ENCODE peak calls at places on chromosomes 2 and 18, in seven cellular contexts. Z, W, A, K, D, N and Y are unnamed samples.

GRCh38 chr2:197888322-197888721 is 83.9 kb downstream of the PLCL1 start:
- DNase-seq in Z (no peak), W (no peak), A (no peak), K (no peak), D (no peak), N (no peak), Y (no peak)

GRCh38 chr2:162067596-162067995 is 6.4 kb downstream of the DPP4 start:
- DNase-seq in Z (no peak), W (no peak), A (no peak), K (no peak), D (no peak), N (no peak), Y (no peak)

GRCh38 chr2:158688722-158689121 is 106.4 kb upstream of the DAPL1 start:
- DNase-seq in Z (no peak), W (no peak), A (no peak), K (peak; percentile 47), D (no peak), N (peak; percentile 64), Y (no peak)

GRCh38 chr2:101307950-101308431 is 510 bp downstream of the RNF149 start:
- DNase-seq in Z (peak; percentile 33), W (peak; percentile 39), A (peak; percentile 57), K (no peak), D (peak; percentile 28), N (peak; percentile 20), Y (peak; percentile 67)

GRCh38 chr2:231900486-231900942 is 25.7 kb downstream of the NPPC start:
- DNase-seq in Z (peak; percentile 84), W (peak; percentile 89), A (peak; percentile 84), K (peak; percentile 55), D (peak; percentile 53), N (no peak), Y (peak; percentile 90)

GRCh38 chr2:23533014-23533730 is 148.2 kb downstream of the KLHL29 start:
- DNase-seq in Z (no peak), W (no peak), A (no peak), K (no peak), D (no peak), N (no peak), Y (no peak)

GRCh38 chr2:152638590-152638989 is 78.7 kb downstream of the PRPF40A start:
- DNase-seq in Z (no peak), W (no peak), A (no peak), K (no peak), D (no peak), N (no peak), Y (no peak)

GRCh38 chr18:68919900-68920299 is 122.0 kb downstream of the CCDC102B start:
- DNase-seq in Z (no peak), W (no peak), A (no peak), K (no peak), D (no peak), N (no peak), Y (no peak)

GRCh38 chr2:64404002-64404731 is 49.8 kb upstream of the LGALSL start:
- DNase-seq in Z (peak; percentile 79), W (peak; percentile 86), A (peak; percentile 87), K (peak; percentile 35), D (peak; percentile 73), N (no peak), Y (peak; percentile 89)

GRCh38 chr2:44301111-44301510 is 25.8 kb downstream of the SLC3A1 start:
- DNase-seq in Z (no peak), W (no peak), A (no peak), K (no peak), D (no peak), N (no peak), Y (no peak)

DNA sequence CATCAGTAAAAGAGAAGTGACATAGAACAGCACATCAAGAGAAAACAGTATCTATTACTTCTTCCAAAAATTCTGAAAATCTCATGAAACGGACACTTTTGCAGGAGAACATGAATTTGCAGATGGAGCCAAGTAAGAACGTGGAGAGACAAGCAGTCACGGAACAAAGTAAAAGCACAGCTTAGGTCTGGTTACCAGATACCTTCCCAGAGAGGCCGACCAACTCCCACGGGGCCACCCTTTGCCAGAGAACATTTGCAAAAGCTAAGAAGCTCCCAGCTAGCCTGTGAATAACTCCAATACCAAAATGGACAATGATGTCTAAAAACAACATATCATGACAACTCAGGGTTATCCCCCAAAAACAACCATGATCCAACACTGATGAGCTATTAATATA is 38.9 kb downstream of the THAP4 start:
- DNase-seq in Z (no peak), W (no peak), A (no peak), K (no peak), D (no peak), N (no peak), Y (no peak)
- H3K27ac ChIP-seq in Z (no peak overlapping the region), W (no peak overlapping the region), A (no peak overlapping the region), K (no peak overlapping the region), D (no peak overlapping the region), N (no peak overlapping the region), Y (no peak overlapping the region)

GRCh38 chr2:136019825-136020224 is 34.4 kb upstream of the DARS1 start:
- DNase-seq in Z (no peak), W (no peak), A (no peak), K (no peak), D (no peak), N (no peak), Y (no peak)
- H3K27ac ChIP-seq in Z (no peak overlapping the region), W (no peak overlapping the region), A (no peak overlapping the region), K (no peak overlapping the region), D (peak overlapping the region; percentile 43), N (no peak overlapping the region), Y (no peak overlapping the region)

GRCh38 chr2:86593266-86593665 is 30.0 kb upstream of the CHMP3 start:
- DNase-seq in Z (no peak), W (no peak), A (no peak), K (no peak), D (no peak), N (no peak), Y (no peak)

GRCh38 chr2:86596118-86596517 is 27.5 kb downstream of the RNF103 start:
- DNase-seq in Z (no peak), W (no peak), A (no peak), K (no peak), D (no peak), N (no peak), Y (no peak)

GRCh38 chr2:86592547-86593230 is 29.4 kb upstream of the CHMP3 start:
- DNase-seq in Z (no peak), W (no peak), A (peak; percentile 27), K (peak; percentile 21), D (no peak), N (no peak), Y (no peak)
- H3K27ac ChIP-seq in Z (peak overlapping the region; percentile 40), W (no peak overlapping the region), A (no peak overlapping the region), K (no peak overlapping the region), D (no peak overlapping the region), N (no peak overlapping the region), Y (no peak overlapping the region)

GRCh38 chr2:123036300-123036699 is 988.8 kb upstream of the CNTNAP5 start:
- DNase-seq in Z (no peak), W (no peak), A (no peak), K (no peak), D (no peak), N (no peak), Y (no peak)
- H3K27ac ChIP-seq in Z (no peak overlapping the region), W (no peak overlapping the region), A (no peak overlapping the region), K (no peak overlapping the region), D (no peak overlapping the region), N (no peak overlapping the region), Y (no peak overlapping the region)

DNA sequence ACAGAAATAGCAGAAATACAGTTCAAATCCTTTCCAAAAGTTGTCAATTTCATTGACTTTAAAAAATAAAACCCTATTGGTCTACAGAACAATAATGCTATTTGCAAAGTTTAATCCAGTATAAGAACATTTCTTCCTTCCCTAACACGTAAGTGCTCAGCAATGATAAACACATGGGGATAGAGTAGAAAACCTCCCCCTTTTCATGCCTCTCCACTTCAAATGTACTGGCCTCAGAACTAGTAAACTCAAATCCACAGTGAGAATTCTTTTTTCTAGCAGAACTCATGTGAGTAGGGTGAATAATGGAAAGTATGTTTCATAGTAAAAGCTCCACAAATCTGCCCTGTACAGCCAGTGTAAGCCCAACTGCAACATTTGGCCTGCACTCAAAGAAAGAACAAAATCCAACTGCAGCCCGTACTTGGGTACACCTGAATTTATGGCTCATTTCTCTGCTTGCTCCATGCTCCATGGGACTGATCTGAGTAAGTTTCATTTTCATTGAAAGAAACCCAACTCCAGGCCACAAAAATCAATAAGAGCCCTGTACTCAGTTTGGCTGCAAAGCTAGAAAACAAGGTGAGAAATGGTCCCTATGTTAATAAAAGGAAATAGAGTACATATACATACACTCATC is 115.0 kb upstream of the RMDN2 start:
- DNase-seq in Z (no peak), W (no peak), A (no peak), K (peak; percentile 49), D (no peak), N (no peak), Y (no peak)
- H3K27ac ChIP-seq in Z (peak overlapping the region; percentile 64), W (no peak overlapping the region), A (no peak overlapping the region), K (peak overlapping the region; percentile 90), D (no peak overlapping the region), N (no peak overlapping the region), Y (no peak overlapping the region)

GRCh38 chr18:42105382-42105781 is 150.3 kb downstream of the PIK3C3 start:
- DNase-seq in Z (no peak), W (no peak), A (no peak), K (no peak), D (no peak), N (no peak), Y (no peak)

GRCh38 chr18:42113529-42114191 is 158.6 kb downstream of the PIK3C3 start:
- DNase-seq in Z (no peak), W (no peak), A (no peak), K (peak; percentile 39), D (no peak), N (no peak), Y (no peak)

GRCh38 chr18:42112657-42113420 is 157.8 kb downstream of the PIK3C3 start:
- DNase-seq in Z (no peak), W (no peak), A (no peak), K (no peak), D (peak; percentile 33), N (no peak), Y (no peak)

GRCh38 chr18:42107287-42108045 is 152.4 kb downstream of the PIK3C3 start:
- DNase-seq in Z (no peak), W (no peak), A (no peak), K (no peak), D (no peak), N (no peak), Y (no peak)

DNA sequence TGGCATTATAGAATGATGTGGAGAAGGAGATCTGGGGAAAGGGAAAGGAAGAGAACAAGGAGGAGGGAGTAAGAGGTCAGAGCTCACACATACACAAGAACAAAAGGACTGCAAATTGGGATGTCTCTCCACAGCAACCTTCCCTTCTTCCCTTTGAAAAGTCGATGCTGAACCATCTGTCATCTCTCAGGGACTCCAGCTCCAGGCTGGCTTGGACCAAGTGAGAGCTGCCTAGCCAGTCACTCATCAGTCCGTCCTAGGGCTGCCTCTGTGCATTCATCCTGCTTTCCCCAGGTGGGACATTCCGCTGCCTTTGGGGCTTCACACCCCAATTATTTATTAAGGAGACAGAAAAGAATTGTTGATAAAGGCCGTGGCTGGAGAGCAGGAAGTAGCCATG is 153.0 kb downstream of the PIK3C3 start:
- DNase-seq in Z (no peak), W (no peak), A (no peak), K (no peak), D (no peak), N (no peak), Y (no peak)
- H3K27ac ChIP-seq in Z (no peak overlapping the region), W (no peak overlapping the region), A (no peak overlapping the region), K (no peak overlapping the region), D (no peak overlapping the region), N (no peak overlapping the region), Y (no peak overlapping the region)

GRCh38 chr2:53826587-53827397 is 33.0 kb downstream of the GPR75 start:
- DNase-seq in Z (no peak), W (no peak), A (no peak), K (peak; percentile 29), D (peak; percentile 31), N (no peak), Y (no peak)
- H3K27ac ChIP-seq in Z (no peak overlapping the region), W (no peak overlapping the region), A (peak overlapping the region; percentile 87), K (no peak overlapping the region), D (peak overlapping the region; percentile 74), N (no peak overlapping the region), Y (no peak overlapping the region)